ENCODE peak calls at places on chromosomes 3 and 15, in five cellular contexts. F is SK-N-SH, O is mammary epithelial cell, T is neuronal stem cell, V is HCT116. U is an unnamed sample. For H3K27me3, the result is how much of the 10 kb centered on the place peaks cover.

GRCh38 chr3:65342084-65342683 is 654.4 kb upstream of the ADAMTS9 start:
- DNase-seq in O (peak), T (peak), F (no peak), V (peak), U (no peak)

GRCh38 chr3:2657408-2657807 is 452.8 kb downstream of the IL5RA start:
- DNase-seq in V (no peak), T (no peak), O (no peak), F (no peak), U (peak)

GRCh38 chr3:5581743-5582142 is 394.2 kb downstream of the EDEM1 start:
- DNase-seq in O (no peak), T (no peak), F (no peak), V (no peak), U (no peak)

GRCh38 chr3:10725067-10725466 is 91.0 kb upstream of the SLC6A11 start:
- DNase-seq in O (no peak), V (no peak), F (no peak), T (no peak), U (no peak)

GRCh38 chr3:103052236-103052830 is 617.5 kb downstream of the ZPLD1 start:
- DNase-seq in V (peak), F (no peak), T (no peak), O (no peak), U (peak)

GRCh38 chr3:10395671-10396070 is 74.8 kb upstream of the SEC13 start:
- DNase-seq in T (no peak), V (no peak), F (no peak), O (peak), U (no peak)

GRCh38 chr3:44045476-44046275 is 196.0 kb upstream of the TOPAZ1 start:
- DNase-seq in O (peak), V (no peak), F (peak), T (no peak), U (peak)

GRCh38 chr3:16181361-16181760 is 6.9 kb downstream of the GALNT15 start:
- DNase-seq in O (no peak), F (no peak), V (no peak), T (no peak), U (no peak)

GRCh38 chr3:105368575-105369500 is 2.1 kb downstream of the ALCAM start:
- DNase-seq in F (peak), O (peak), T (peak), V (peak), U (peak)

GRCh38 chr3:160200328-160200727 is 24.9 kb upstream of the C3orf80 start:
- DNase-seq in O (peak), V (no peak), F (no peak), T (no peak), U (peak)

GRCh38 chr3:15427182-15427880 is at the start of the genes EAF1 and METTL6:
- DNase-seq in T (peak), O (peak), V (peak), F (peak), U (peak)

GRCh38 chr3:22901684-22902083 is 301.4 kb upstream of the UBE2E2 start:
- DNase-seq in O (no peak), F (no peak), V (no peak), T (no peak), U (no peak)

GRCh38 chr3:2156244-2156847 is 57.7 kb downstream of the CNTN4 start:
- DNase-seq in F (no peak), T (peak), V (no peak), O (no peak), U (no peak)

GRCh38 chr3:173932624-173933023 is 535.1 kb downstream of the NLGN1 start:
- DNase-seq in T (no peak), V (no peak), F (no peak), O (peak), U (peak)

GRCh38 chr15:62554164-62554563 is 389.1 kb upstream of the C2CD4B start:
- DNase-seq in F (peak), V (no peak), T (no peak), O (no peak), U (no peak)

GRCh38 chr3:38655708-38656300 is 6.3 kb upstream of the SCN5A start:
- DNase-seq in T (no peak), V (peak), O (peak), F (peak), U (peak)

GRCh38 chr3:157469571-157470294 is 33.1 kb downstream of the PTX3 start:
- DNase-seq in V (no peak), F (no peak), T (no peak), O (no peak), U (no peak)

GRCh38 chr3:49647741-49648140 is 26.4 kb upstream of the APEH start:
- DNase-seq in F (no peak), T (no peak), O (no peak), V (no peak), U (no peak)

GRCh38 chr3:159788987-159789386 is 199.6 kb upstream of the IL12A start:
- DNase-seq in O (peak), T (no peak), V (no peak), F (no peak), U (no peak)

GRCh38 chr3:196218155-196218712 is 1.9 kb downstream of the SLC51A start:
- DNase-seq in F (no peak), V (no peak), O (no peak), T (no peak), U (no peak)

GRCh38 chr3:171328419-171329082 is 131.7 kb downstream of the TNIK start:
- DNase-seq in V (peak), T (no peak), F (no peak), O (no peak), U (no peak)

GRCh38 chr15:63191895-63192603 is 2.6 kb downstream of the RAB8B start:
- DNase-seq in T (no peak), F (no peak), O (no peak), V (no peak), U (no peak)

GRCh38 chr15:65081758-65082157 is 5.2 kb downstream of the KBTBD13 start:
- DNase-seq in F (no peak), V (no peak), T (no peak), O (peak), U (no peak)

GRCh38 chr15:38846351-38846750 is 281.7 kb upstream of the RASGRP1 start:
- DNase-seq in O (no peak), F (no peak), T (no peak), V (no peak), U (no peak)

GRCh38 chr15:28079313-28079969 is 19.7 kb downstream of the OCA2 start:
- DNase-seq in F (no peak), T (no peak), O (no peak), V (no peak), U (no peak)

GRCh38 chr3:14806641-14807263 is 12.0 kb upstream of the FGD5 start:
- DNase-seq in F (no peak), T (no peak), V (no peak), O (peak), U (peak)

GRCh38 chr3:47540281-47540680 is 26.8 kb upstream of the ELP6 start:
- DNase-seq in V (no peak), F (no peak), O (no peak), T (no peak), U (peak)

GRCh38 chr3:119810018-119810435 is 28.1 kb downstream of the NR1I2 start:
- DNase-seq in T (no peak), V (no peak), O (peak), F (no peak), U (peak)

GRCh38 chr3:124113475-124113874 is 121.6 kb upstream of the ROPN1 start:
- DNase-seq in T (no peak), O (no peak), V (no peak), F (no peak), U (no peak)
- H3K4me3 ChIP-seq in T (no peak), O (no peak), V (no peak), F (no peak), U (no peak)

GRCh38 chr15:72404356-72404755 is 6.3 kb downstream of the TMEM202 start:
- DNase-seq in O (no peak), T (no peak), F (no peak), V (no peak), U (no peak)

GRCh38 chr15:72411544-72411943 is 13.4 kb downstream of the TMEM202 start:
- DNase-seq in O (no peak), V (no peak), F (no peak), T (no peak), U (no peak)

GRCh38 chr15:72402726-72403125 is 4.6 kb downstream of the TMEM202 start:
- DNase-seq in T (no peak), O (no peak), V (no peak), F (no peak), U (no peak)

DNA sequence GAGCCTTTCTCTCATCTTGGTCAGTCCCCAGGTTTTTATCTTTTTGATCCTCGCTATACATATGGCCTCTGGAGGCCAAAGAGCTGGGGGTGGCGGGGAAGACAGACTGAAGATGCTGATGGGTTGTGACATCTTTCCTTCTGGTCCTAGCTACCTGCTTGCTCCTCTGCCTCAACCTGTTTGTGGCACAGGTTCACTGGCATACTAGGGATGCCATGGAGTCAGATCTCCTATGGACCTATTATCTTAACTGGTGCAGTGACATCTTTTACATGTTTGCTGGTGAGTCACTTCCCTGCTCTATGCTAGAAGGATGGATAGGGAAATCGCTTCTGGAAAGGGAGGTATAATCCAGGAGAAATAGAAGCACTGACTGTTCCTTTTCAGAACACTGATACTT is 8.8 kb downstream of the TMEM202 start:
- DNase-seq in F (no peak), T (no peak), O (no peak), V (no peak), U (no peak)
- H3K27me3 ChIP-seq in F (under half), T (half or more), O (under half), V (half or more), U (under half)

GRCh38 chr3:178203152-178203551 is 333.1 kb upstream of the KCNMB2 start:
- DNase-seq in F (no peak), O (no peak), V (no peak), T (no peak), U (peak)

GRCh38 chr3:178202199-178202598 is 334.0 kb upstream of the KCNMB2 start:
- DNase-seq in O (no peak), V (no peak), F (no peak), T (no peak), U (no peak)

GRCh38 chr3:178205750-178206149 is 330.5 kb upstream of the KCNMB2 start:
- DNase-seq in O (no peak), T (no peak), F (no peak), V (no peak), U (peak)

GRCh38 chr3:178203650-178204049 is 332.6 kb upstream of the KCNMB2 start:
- DNase-seq in V (no peak), F (no peak), O (no peak), T (no peak), U (no peak)

DNA sequence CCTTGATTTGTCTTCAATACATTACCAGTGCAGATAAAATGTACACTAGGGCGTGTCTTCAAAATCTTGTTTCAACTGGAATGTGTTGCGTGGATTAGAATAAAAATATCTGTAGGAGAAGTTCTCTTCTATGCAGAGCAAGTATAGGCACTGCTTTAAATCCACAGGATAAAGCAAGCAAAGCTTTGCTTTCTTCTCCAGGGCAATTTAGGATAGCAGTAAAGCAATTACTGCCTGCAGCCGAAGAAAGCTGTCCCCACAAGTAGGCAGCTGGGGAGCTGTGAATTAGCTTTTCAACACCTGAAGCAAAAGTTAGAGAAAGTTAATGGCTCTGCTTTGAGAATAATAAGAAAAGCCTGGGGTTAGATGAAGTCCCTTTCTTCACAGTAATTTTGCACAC is 329.7 kb upstream of the KCNMB2 start:
- DNase-seq in F (no peak), V (no peak), T (no peak), O (no peak), U (no peak)
- H3K9ac ChIP-seq in F (no peak), V (no peak), T (no peak), O (no peak), U (no peak)

DNA sequence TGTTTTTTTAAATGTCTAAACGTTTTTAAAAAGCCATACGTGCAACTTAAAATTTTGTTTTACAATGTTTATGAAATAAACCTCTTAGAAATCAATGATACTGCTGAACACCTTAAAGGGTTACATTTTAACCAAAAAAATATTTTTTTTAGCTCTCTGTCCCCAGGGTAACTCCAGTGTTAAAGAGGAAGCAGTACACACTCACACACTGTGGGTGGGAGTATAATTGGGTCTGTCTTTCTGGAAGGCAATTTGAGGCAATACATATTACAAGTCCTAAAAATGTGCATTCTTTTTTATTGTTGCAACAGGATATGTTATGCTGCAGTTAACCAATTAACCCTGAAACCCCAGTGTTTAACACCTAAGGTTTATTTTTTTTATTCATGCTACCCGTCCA is 34.1 kb downstream of the WHAMM start:
- DNase-seq in T (no peak), O (no peak), F (no peak), V (no peak), U (no peak)
- H3K4me3 ChIP-seq in T (no peak), O (no peak), F (no peak), V (no peak), U (no peak)

GRCh38 chr15:51195459-51195858 is 100.8 kb upstream of the TNFAIP8L3 start:
- DNase-seq in T (no peak), O (no peak), F (no peak), V (no peak), U (no peak)

GRCh38 chr15:51200791-51201190 is 106.1 kb upstream of the TNFAIP8L3 start:
- DNase-seq in F (no peak), T (no peak), O (no peak), V (no peak), U (no peak)

GRCh38 chr15:51199541-51199940 is 104.8 kb upstream of the TNFAIP8L3 start:
- DNase-seq in T (no peak), F (no peak), O (no peak), V (no peak), U (no peak)

GRCh38 chr15:51202783-51203182 is 108.1 kb upstream of the TNFAIP8L3 start:
- DNase-seq in O (no peak), T (no peak), F (no peak), V (no peak), U (no peak)

GRCh38 chr15:51198701-51199253 is 104.1 kb upstream of the TNFAIP8L3 start:
- DNase-seq in F (no peak), V (no peak), T (no peak), O (peak), U (peak)
- H3K27me3 ChIP-seq in F (under half), V (under half), T (under half), O (under half), U (under half)

GRCh38 chr3:183478501-183478900 is 50.1 kb upstream of the MCF2L2 start:
- DNase-seq in V (no peak), F (no peak), T (no peak), O (no peak), U (no peak)
- H3K9ac ChIP-seq in V (no peak), F (no peak), T (no peak), O (no peak), U (no peak)

DNA sequence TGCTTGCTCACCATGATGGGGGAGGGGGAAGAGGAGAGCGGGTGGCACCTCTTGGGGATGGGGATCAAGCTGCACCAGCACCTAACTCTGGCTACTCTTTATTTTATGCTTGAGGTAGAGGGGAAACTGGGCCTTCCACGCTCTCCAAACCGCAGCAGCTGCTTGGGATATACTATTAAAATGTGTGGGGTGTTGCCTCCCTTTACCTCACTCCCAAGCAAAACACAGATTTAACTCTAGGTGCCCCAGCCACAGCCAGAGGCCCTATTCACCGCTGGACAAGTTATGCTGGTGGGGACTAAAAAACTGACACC is 5.1 kb upstream of the FOXB1 start:
- DNase-seq in T (no peak), F (peak), V (no peak), O (no peak), U (no peak)
- H3K4me3 ChIP-seq in T (no peak), F (no peak), V (no peak), O (no peak), U (no peak)

GRCh38 chr15:74130089-74130848 is at the start of gene ISLR2:
- DNase-seq in O (no peak), T (no peak), F (peak), V (no peak), U (no peak)

GRCh38 chr15:74129411-74130088 is 836 bp upstream of the ISLR2 start:
- DNase-seq in O (no peak), V (no peak), T (no peak), F (peak), U (no peak)

GRCh38 chr15:74127954-74128784 is 2.2 kb upstream of the ISLR2 start:
- DNase-seq in O (peak), V (no peak), T (no peak), F (peak), U (no peak)

GRCh38 chr15:74127255-74127953 is 3.0 kb upstream of the ISLR2 start:
- DNase-seq in F (peak), O (peak), V (peak), T (peak), U (peak)

DNA sequence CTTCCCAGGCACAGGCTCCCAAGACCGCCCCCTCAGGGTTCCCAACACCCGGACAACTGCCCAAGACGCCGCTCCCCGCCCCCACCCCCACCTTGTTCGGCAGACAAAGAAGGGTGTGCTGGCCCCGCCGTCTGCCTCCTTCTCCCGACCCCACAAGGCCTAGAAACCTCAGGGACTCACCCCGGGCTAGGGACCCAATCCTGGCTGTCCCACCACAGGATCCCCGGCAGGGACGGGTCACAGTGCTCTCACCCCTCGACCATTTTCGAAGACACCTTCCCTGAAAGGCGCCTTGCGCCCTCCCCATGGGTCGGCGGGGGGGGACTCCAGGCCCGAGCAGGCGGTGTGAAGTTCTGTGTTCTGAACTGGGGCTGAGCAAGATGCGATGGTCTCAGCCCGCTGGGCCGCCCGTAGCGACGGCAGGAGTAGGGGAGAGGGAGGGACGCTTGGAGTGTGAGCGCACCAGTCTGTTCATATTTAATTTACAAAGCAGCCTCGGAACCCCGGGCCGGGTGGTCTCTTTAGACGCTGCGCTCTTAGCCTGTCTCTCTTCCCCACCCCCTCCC is 1.5 kb upstream of the ISLR2 start:
- DNase-seq in F (peak), T (no peak), V (no peak), O (no peak), U (no peak)
- H3K27me3 ChIP-seq in F (under half), T (half or more), V (under half), O (under half), U (half or more)